ENCODE peak calls at places on chromosomes 3 and 15, in seven cellular contexts. U is right lobe of liver, Z is lower lobe of right lung, H is neural progenitor cell, A is left ventricle myocardium inferior, V is uterus, T is heart left ventricle. C is an unnamed sample. For H3K4me1, the result is how much of the 10 kb centered on the place peaks cover.

GRCh38 chr3:167740961-167741587 is 5.6 kb downstream of the SERPINI1 start:
- DNase-seq in T (no peak), H (peak), A (no peak), U (peak), V (no peak), Z (no peak), C (no peak)

GRCh38 chr3:172709776-172710708 is 825 bp downstream of the NCEH1 start:
- DNase-seq in T (peak), H (peak), A (peak), V (peak), U (peak), Z (peak), C (peak)

GRCh38 chr3:21435871-21436270 is 315.1 kb downstream of the ZNF385D start:
- DNase-seq in T (no peak), A (no peak), Z (no peak), H (no peak), U (no peak), V (no peak), C (no peak)

GRCh38 chr15:69275933-69276565 is 22.7 kb upstream of the PAQR5 start:
- DNase-seq in Z (no peak), U (no peak), H (no peak), T (no peak), A (no peak), V (no peak), C (no peak)

GRCh38 chr3:192570757-192571156 is 156.6 kb downstream of the FGF12 start:
- DNase-seq in Z (no peak), H (no peak), U (no peak), A (no peak), V (no peak), T (peak), C (no peak)

GRCh38 chr3:14267976-14268375 is 89.4 kb downstream of the LSM3 start:
- DNase-seq in Z (no peak), U (no peak), H (no peak), V (no peak), T (no peak), A (no peak), C (no peak)

GRCh38 chr3:143769663-143770062 is 78.6 kb downstream of the SLC9A9 start:
- DNase-seq in Z (no peak), A (no peak), V (no peak), U (no peak), H (no peak), T (no peak), C (no peak)

GRCh38 chr3:39812537-39812936 is 3.1 kb downstream of the MYRIP start:
- DNase-seq in U (no peak), T (no peak), A (no peak), Z (no peak), V (no peak), H (peak), C (peak)

GRCh38 chr3:188179006-188179966 is 25.3 kb downstream of the LPP start:
- DNase-seq in U (no peak), H (peak), T (peak), A (peak), Z (peak), V (peak), C (no peak)

GRCh38 chr15:101469520-101470288 is 19.8 kb downstream of the PCSK6 start:
- DNase-seq in T (no peak), A (no peak), H (no peak), U (no peak), V (no peak), Z (no peak), C (no peak)

GRCh38 chr15:40845511-40846284 is 1.9 kb downstream of the SPINT1 start:
- DNase-seq in U (peak), V (no peak), A (no peak), Z (peak), T (no peak), H (no peak), C (peak)

GRCh38 chr3:128804017-128804816 is 75.2 kb upstream of the ACAD9 start:
- DNase-seq in Z (no peak), T (no peak), H (no peak), V (no peak), U (no peak), A (no peak), C (no peak)

GRCh38 chr3:153372326-153372725 is 210.3 kb downstream of the RAP2B start:
- DNase-seq in V (no peak), Z (no peak), T (no peak), H (no peak), A (no peak), U (no peak), C (no peak)

GRCh38 chr15:38475361-38475760 is 21.4 kb downstream of the FAM98B start:
- DNase-seq in U (no peak), H (no peak), V (no peak), A (no peak), Z (no peak), T (no peak), C (no peak)

DNA sequence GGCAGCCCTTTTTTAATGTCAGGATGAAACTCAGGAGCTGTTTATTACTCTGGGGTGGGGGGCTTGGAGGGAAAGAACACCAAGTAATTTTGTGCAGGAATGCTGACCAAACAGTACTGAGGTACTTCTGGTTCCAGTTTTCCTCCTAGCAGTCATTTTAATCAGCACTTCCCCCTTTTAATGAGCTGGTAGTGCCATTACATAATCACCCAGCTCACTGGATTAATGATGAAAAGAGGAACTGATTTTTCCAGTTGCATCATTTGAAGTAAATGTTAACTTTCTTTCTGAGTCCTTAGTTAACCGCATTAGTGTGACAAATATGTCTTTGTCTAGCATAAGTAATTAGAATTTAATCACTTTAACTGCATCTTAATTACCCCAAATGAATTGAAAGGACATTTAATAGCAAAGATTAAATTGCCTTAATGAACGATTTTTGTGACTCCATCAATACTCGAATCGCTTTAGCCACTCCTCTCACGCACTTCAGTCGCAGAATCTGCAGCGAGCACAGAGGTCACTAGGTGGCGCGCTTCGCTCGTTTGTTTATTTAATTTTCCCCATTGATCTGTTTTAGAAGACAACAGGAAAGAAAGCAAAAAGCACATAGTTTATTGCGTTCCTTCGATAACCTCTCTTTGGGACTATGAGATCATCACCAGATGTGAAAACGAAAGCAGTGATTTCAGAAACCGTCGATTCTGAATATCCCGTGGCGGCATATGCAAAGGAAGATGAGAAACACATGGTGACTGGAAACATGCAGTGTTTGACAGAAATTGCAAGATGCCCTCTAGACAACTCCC is 9.8 kb downstream of the ONECUT1 start:
- DNase-seq in H (peak), A (peak), U (peak), Z (peak), T (no peak), V (no peak), C (peak)
- TF ChIP-seq CTCF in H (peak), A (peak), U (peak), Z (peak), T (peak), V (peak), C (peak)

DNA sequence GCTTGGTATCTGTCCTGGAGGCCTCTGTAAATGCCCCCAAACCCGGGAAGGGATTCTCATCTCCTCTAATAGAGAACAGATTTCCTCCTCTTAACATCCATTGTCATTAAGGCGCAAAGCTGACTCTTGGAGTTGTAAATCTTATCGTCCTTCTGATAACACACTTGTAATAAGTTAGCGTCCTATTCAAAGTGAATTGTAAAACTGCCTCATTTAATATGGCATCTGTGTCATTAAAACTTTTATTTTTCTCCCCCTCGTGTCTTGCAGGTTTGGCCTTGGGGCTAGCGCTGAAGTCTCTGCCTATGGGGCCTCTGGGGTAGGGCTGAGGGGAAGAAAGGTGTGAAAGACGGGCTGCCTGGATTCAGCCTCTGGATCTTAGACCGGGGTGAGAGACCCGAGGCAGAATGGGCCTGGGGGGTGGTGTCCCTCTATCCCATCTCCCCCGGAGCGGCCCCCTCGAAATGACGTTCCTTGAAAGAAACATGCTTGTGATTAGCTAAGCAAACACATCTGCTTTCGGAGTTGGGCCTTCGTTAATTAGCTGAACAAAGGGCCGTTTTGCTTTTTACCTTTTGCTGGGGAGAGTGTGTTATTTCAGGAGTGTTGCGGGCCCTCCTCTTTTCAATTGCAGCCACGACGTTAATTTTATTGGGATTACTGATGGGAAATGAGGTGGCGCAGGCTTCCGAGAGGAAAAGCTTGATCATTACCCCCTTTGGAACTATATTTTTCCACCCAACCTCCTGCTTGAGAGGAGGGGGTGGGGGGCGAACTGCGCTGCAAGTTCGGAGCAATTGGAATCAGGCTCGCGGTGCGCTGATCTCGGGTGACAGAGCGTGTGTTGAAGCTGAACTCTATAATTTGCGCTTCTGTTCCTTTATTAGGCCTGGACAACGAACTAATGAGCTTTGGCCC is 12.4 kb downstream of the NR2F2 start:
- DNase-seq in Z (no peak), H (peak), U (no peak), A (no peak), V (peak), T (no peak), C (peak)
- H3K4me3 ChIP-seq in Z (peak), H (peak), U (no peak), A (peak), V (peak), T (peak), C (no peak)

GRCh38 chr15:36878745-36879262 is 221.5 kb downstream of the MEIS2 start:
- DNase-seq in T (no peak), U (no peak), A (no peak), H (peak), Z (no peak), V (no peak), C (no peak)
- H3K4me1 ChIP-seq in T (under half), U (under half), A (under half), H (under half), Z (under half), V (under half), C (under half)

DNA sequence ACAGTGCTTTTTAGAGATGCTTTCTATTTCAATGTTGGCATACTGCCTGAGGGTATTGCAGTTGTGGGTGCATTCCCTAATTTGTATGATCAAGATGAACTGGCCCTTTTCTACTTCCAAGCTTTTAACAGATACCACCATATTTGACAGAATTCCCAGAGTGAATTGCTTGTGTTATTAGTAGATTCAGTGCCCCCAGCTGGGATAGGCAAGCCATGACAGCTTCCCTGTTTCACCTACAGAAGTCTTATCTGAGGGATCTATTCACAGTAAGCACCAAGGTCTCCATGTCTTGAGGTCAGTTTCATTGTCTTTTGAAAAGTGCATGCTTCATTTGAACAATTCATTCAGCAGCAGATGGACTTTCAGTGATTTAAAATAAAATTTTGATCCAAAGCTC is 68.8 kb upstream of the GOLGA6B start:
- DNase-seq in V (no peak), T (no peak), Z (no peak), A (no peak), U (no peak), H (no peak), C (no peak)
- TF ChIP-seq CTCF in V (no peak), T (no peak), Z (no peak), A (peak), U (peak), H (no peak), C (no peak)

C was measured in colonic mucosa.